ENCODE peak calls at places on chromosomes 7 and 10, in five cellular contexts. One of them, this sample, is unnamed.

GRCh38 chr7:140640727-140641531 is at the start of gene DENND2A:
- DNase-seq in lower lobe of right lung: peak; percentile 61
- DNase-seq in heart right ventricle: peak; percentile 82
- DNase-seq in SK-N-SH: peak; percentile 99
- DNase-seq in CD8-positive, alpha-beta T cell: no peak
- DNase-seq in this sample: peak; percentile 84

GRCh38 chr7:143735962-143736361 is 21.5 kb downstream of the CTAGE6 start:
- DNase-seq in lower lobe of right lung: no peak
- DNase-seq in heart right ventricle: no peak
- DNase-seq in SK-N-SH: no peak
- DNase-seq in CD8-positive, alpha-beta T cell: no peak
- DNase-seq in this sample: no peak

GRCh38 chr7:94823952-94824351 is 83.4 kb upstream of the PPP1R9A start:
- DNase-seq in lower lobe of right lung: no peak
- DNase-seq in heart right ventricle: no peak
- DNase-seq in SK-N-SH: no peak
- DNase-seq in CD8-positive, alpha-beta T cell: no peak
- DNase-seq in this sample: no peak

GRCh38 chr10:110629680-110630191 is 14.4 kb upstream of the RBM20 start:
- DNase-seq in lower lobe of right lung: no peak
- DNase-seq in heart right ventricle: no peak
- DNase-seq in SK-N-SH: no peak
- DNase-seq in CD8-positive, alpha-beta T cell: no peak
- DNase-seq in this sample: no peak

GRCh38 chr7:41869091-41869490 is 166.2 kb upstream of the INHBA start:
- DNase-seq in lower lobe of right lung: no peak
- DNase-seq in heart right ventricle: no peak
- DNase-seq in SK-N-SH: no peak
- DNase-seq in CD8-positive, alpha-beta T cell: no peak
- DNase-seq in this sample: no peak

GRCh38 chr7:105876964-105877601 is 684 bp upstream of the ATXN7L1 start:
- DNase-seq in lower lobe of right lung: peak; percentile 48
- DNase-seq in heart right ventricle: peak; percentile 40
- DNase-seq in SK-N-SH: peak; percentile 71
- DNase-seq in CD8-positive, alpha-beta T cell: no peak
- DNase-seq in this sample: peak; percentile 32

GRCh38 chr7:112635742-112636141 is 154.5 kb downstream of the TMEM168 start:
- DNase-seq in lower lobe of right lung: no peak
- DNase-seq in heart right ventricle: no peak
- DNase-seq in SK-N-SH: no peak
- DNase-seq in CD8-positive, alpha-beta T cell: no peak
- DNase-seq in this sample: no peak

GRCh38 chr7:157043745-157044144 is 33.3 kb upstream of the MNX1 start:
- DNase-seq in lower lobe of right lung: no peak
- DNase-seq in heart right ventricle: no peak
- DNase-seq in SK-N-SH: no peak
- DNase-seq in CD8-positive, alpha-beta T cell: no peak
- DNase-seq in this sample: no peak

GRCh38 chr7:6409991-6410693 is 37.6 kb downstream of the DAGLB start:
- DNase-seq in lower lobe of right lung: no peak
- DNase-seq in heart right ventricle: no peak
- DNase-seq in SK-N-SH: peak; percentile 51
- DNase-seq in CD8-positive, alpha-beta T cell: no peak
- DNase-seq in this sample: no peak

GRCh38 chr10:53107711-53108110 is 335.1 kb upstream of the MBL2 start:
- DNase-seq in lower lobe of right lung: no peak
- DNase-seq in heart right ventricle: no peak
- DNase-seq in SK-N-SH: no peak
- DNase-seq in CD8-positive, alpha-beta T cell: no peak
- DNase-seq in this sample: no peak

GRCh38 chr10:132430861-132431271 is 33.9 kb downstream of the PWWP2B start:
- DNase-seq in lower lobe of right lung: no peak
- DNase-seq in heart right ventricle: peak; percentile 7
- DNase-seq in SK-N-SH: no peak
- DNase-seq in CD8-positive, alpha-beta T cell: no peak
- DNase-seq in this sample: no peak

GRCh38 chr7:55555160-55555559 is 17.1 kb downstream of the VOPP1 start:
- DNase-seq in lower lobe of right lung: no peak
- DNase-seq in heart right ventricle: no peak
- DNase-seq in SK-N-SH: no peak
- DNase-seq in CD8-positive, alpha-beta T cell: no peak
- DNase-seq in this sample: no peak
- H3K4me1 ChIP-seq in lower lobe of right lung: peaks cover 26% of the 10 kb centered on the region
- H3K4me1 ChIP-seq in heart right ventricle: peaks cover 54% of the 10 kb centered on the region
- H3K4me1 ChIP-seq in SK-N-SH: peaks cover 26% of the 10 kb centered on the region
- H3K4me1 ChIP-seq in CD8-positive, alpha-beta T cell: peaks cover 34% of the 10 kb centered on the region
- H3K4me1 ChIP-seq in this sample: peaks cover 51% of the 10 kb centered on the region

DNA sequence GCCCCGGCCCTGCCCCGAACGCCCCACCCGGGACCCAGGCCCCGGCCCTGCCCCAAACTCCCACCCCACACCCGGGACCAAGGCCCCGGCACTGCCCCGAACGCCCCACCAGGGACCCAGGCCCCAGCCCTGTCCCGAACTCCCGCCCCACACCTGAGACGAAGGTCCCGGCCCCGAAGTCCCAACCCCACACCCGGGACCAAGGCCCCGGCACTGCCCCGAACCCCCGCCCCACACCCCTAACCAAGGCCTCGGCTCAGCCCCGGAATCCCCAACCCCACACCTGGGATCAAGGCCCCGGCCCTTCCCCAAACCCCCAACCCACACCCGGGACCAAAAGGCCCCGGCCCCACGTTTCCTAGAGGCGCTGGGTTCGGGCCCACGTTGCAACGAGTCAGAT is 1.1 kb upstream of the LARP4B start:
- DNase-seq in lower lobe of right lung: peak; percentile 49
- DNase-seq in heart right ventricle: peak; percentile 25
- DNase-seq in SK-N-SH: peak; percentile 39
- DNase-seq in CD8-positive, alpha-beta T cell: no peak
- DNase-seq in this sample: no peak
- H3K27ac ChIP-seq in lower lobe of right lung: peak overlapping the region; percentile 94
- H3K27ac ChIP-seq in heart right ventricle: peak overlapping the region; percentile 98
- H3K27ac ChIP-seq in SK-N-SH: no peak overlapping the region
- H3K27ac ChIP-seq in CD8-positive, alpha-beta T cell: no peak overlapping the region
- H3K27ac ChIP-seq in this sample: peak overlapping the region; percentile 97

DNA sequence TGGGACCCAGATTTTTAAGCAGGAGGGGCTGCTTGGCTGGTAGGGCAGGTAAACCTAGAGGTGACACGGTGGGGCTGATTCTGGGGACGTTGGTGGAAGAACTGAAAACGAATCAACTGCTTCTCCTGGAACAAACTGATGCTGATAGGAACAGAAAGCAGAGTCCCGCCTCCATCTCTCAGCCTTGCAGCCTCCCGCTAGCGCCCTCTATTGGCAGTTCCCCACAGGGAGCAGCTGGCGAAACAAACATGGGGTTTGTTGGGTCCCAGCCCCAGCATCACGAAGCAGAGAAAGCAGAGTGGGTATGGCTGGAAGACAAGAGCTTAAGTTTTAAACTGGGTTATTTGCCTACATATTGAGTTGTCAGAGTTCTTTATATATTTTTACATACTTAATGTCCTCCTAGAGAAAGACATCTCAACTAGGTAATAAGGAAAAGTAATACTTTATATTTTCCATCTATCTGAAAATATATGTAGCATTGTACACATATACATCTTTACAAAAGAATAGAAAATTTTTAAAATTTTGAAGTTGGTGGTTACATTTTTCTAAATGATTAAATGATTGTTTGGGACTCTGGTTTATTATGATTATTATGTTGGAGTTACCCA is 42.3 kb upstream of the FOXI2 start:
- DNase-seq in lower lobe of right lung: peak; percentile 66
- DNase-seq in heart right ventricle: no peak
- DNase-seq in SK-N-SH: peak; percentile 65
- DNase-seq in CD8-positive, alpha-beta T cell: no peak
- DNase-seq in this sample: no peak
- TF ChIP-seq CTCF in lower lobe of right lung: peak; percentile 65
- TF ChIP-seq CTCF in heart right ventricle: no peak
- TF ChIP-seq CTCF in SK-N-SH: peak; percentile 61
- TF ChIP-seq CTCF in CD8-positive, alpha-beta T cell: no peak
- TF ChIP-seq CTCF in this sample: peak; percentile 33

DNA sequence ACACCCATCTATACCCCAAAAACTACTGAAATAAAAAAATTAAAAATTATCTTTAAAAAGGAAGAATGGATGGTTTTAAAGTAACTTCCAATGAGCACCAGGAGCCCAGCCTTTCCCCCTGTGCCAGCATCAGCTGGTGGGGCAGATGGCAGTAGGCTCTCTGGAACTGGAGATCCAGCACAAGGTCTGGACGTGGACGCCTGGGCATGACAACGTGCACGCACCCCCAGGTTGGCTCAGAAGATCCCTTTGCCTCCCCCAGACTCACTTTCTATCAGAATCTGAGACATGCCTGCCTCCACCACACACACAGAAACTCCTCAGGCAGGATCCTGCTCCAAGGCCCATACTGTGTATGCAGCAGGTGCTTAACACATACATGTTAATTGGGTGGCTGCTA is 35.8 kb downstream of the TCERG1L start:
- DNase-seq in lower lobe of right lung: no peak
- DNase-seq in heart right ventricle: no peak
- DNase-seq in SK-N-SH: no peak
- DNase-seq in CD8-positive, alpha-beta T cell: no peak
- DNase-seq in this sample: no peak
- H3K4me1 ChIP-seq in lower lobe of right lung: no peaks in the 10 kb centered on the region
- H3K4me1 ChIP-seq in heart right ventricle: no peaks in the 10 kb centered on the region
- H3K4me1 ChIP-seq in SK-N-SH: peaks cover 16% of the 10 kb centered on the region
- H3K4me1 ChIP-seq in CD8-positive, alpha-beta T cell: no peaks in the 10 kb centered on the region
- H3K4me1 ChIP-seq in this sample: no peaks in the 10 kb centered on the region

DNA sequence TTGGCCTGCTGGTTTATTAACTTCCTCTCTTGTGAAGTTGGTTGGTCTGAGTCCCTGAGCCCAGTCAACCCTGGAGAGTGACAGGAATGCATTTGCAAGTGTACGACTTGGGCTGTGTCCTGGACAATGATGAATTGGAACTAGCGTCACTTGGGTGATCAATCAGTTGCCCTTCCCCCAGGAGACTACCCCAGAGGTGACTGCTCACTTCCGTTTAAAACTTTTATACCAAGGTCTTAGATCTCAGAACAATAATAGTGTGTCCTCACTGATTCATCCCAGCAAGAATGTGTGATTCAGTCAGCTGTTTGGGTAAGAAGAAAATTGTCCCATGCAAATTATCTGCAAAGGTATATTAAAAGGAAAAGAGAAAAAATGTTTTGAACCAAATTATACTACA is 102.9 kb upstream of the ARMC3 start:
- DNase-seq in lower lobe of right lung: no peak
- DNase-seq in heart right ventricle: no peak
- DNase-seq in SK-N-SH: no peak
- DNase-seq in CD8-positive, alpha-beta T cell: no peak
- DNase-seq in this sample: no peak
- H3K27ac ChIP-seq in lower lobe of right lung: no peak overlapping the region
- H3K27ac ChIP-seq in heart right ventricle: no peak overlapping the region
- H3K27ac ChIP-seq in SK-N-SH: no peak overlapping the region
- H3K27ac ChIP-seq in CD8-positive, alpha-beta T cell: no peak overlapping the region
- H3K27ac ChIP-seq in this sample: no peak overlapping the region

GRCh38 chr7:13276977-13277376 is 589.5 kb downstream of the ARL4A start:
- DNase-seq in lower lobe of right lung: no peak
- DNase-seq in heart right ventricle: no peak
- DNase-seq in SK-N-SH: no peak
- DNase-seq in CD8-positive, alpha-beta T cell: no peak
- DNase-seq in this sample: no peak
- TF ChIP-seq CTCF in lower lobe of right lung: peak; percentile 9
- TF ChIP-seq CTCF in heart right ventricle: no peak
- TF ChIP-seq CTCF in SK-N-SH: peak; percentile 79
- TF ChIP-seq CTCF in CD8-positive, alpha-beta T cell: no peak
- TF ChIP-seq CTCF in this sample: peak; percentile 22

GRCh38 chr10:130231211-130231850 is 95.1 kb downstream of the GLRX3 start:
- DNase-seq in lower lobe of right lung: no peak
- DNase-seq in heart right ventricle: no peak
- DNase-seq in SK-N-SH: no peak
- DNase-seq in CD8-positive, alpha-beta T cell: no peak
- DNase-seq in this sample: no peak
- H3K4me1 ChIP-seq in lower lobe of right lung: no peaks in the 10 kb centered on the region
- H3K4me1 ChIP-seq in heart right ventricle: no peaks in the 10 kb centered on the region
- H3K4me1 ChIP-seq in SK-N-SH: peaks cover 2% of the 10 kb centered on the region
- H3K4me1 ChIP-seq in CD8-positive, alpha-beta T cell: no peaks in the 10 kb centered on the region
- H3K4me1 ChIP-seq in this sample: no peaks in the 10 kb centered on the region

GRCh38 chr7:128734777-128735342 is 4.3 kb upstream of the CALU start:
- DNase-seq in lower lobe of right lung: no peak
- DNase-seq in heart right ventricle: no peak
- DNase-seq in SK-N-SH: no peak
- DNase-seq in CD8-positive, alpha-beta T cell: no peak
- DNase-seq in this sample: no peak

GRCh38 chr7:128733278-128733645 is 5.9 kb upstream of the CALU start:
- DNase-seq in lower lobe of right lung: no peak
- DNase-seq in heart right ventricle: no peak
- DNase-seq in SK-N-SH: no peak
- DNase-seq in CD8-positive, alpha-beta T cell: no peak
- DNase-seq in this sample: no peak

GRCh38 chr7:128737867-128738390 is 1.2 kb upstream of the CALU start:
- DNase-seq in lower lobe of right lung: no peak
- DNase-seq in heart right ventricle: no peak
- DNase-seq in SK-N-SH: no peak
- DNase-seq in CD8-positive, alpha-beta T cell: no peak
- DNase-seq in this sample: no peak

GRCh38 chr7:128737441-128737840 is 1.7 kb upstream of the CALU start:
- DNase-seq in lower lobe of right lung: no peak
- DNase-seq in heart right ventricle: no peak
- DNase-seq in SK-N-SH: no peak
- DNase-seq in CD8-positive, alpha-beta T cell: no peak
- DNase-seq in this sample: no peak

DNA sequence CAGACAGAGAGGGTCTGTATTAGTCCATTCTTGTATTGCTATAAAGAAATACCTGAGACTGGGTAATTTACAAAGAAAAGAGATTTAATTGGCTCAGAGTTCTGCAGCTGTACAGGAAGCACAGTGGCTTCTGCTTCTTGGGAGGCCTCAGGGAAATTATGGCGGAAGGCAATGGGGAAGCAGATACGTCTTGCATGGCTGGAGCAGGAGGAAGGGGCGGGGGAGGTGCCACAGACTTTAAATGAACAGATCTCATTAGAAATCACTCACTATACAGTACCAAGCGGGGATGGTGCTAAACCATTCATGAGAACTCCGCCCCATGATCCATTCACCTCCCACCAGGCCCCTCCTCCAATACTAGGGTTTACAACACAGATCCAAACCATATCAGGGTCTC is 3.7 kb upstream of the CALU start:
- DNase-seq in lower lobe of right lung: peak; percentile 47
- DNase-seq in heart right ventricle: no peak
- DNase-seq in SK-N-SH: no peak
- DNase-seq in CD8-positive, alpha-beta T cell: no peak
- DNase-seq in this sample: no peak
- H3K27ac ChIP-seq in lower lobe of right lung: no peak overlapping the region
- H3K27ac ChIP-seq in heart right ventricle: no peak overlapping the region
- H3K27ac ChIP-seq in SK-N-SH: no peak overlapping the region
- H3K27ac ChIP-seq in CD8-positive, alpha-beta T cell: no peak overlapping the region
- H3K27ac ChIP-seq in this sample: no peak overlapping the region

This sample was measured in left ventricle myocardium inferior.